ENCODE peak calls at places on chromosomes 4 and X, in ten cellular contexts. W is lower lobe of right lung; X is H9; Z is GM10248; T is uterus; L is transverse colon; C is glutamatergic neuron; P is endothelial cell; H is CD4-positive, alpha-beta T cell; G is esophagus squamous epithelium. J is an unnamed sample.

GRCh38 chrX:41145920-41146608 is 60.8 kb downstream of the USP9X start:
- DNase-seq in W (no peak), X (no peak), Z (no peak), T (no peak), L (no peak), C (no peak), P (no peak), H (no peak), G (no peak), J (no peak)

GRCh38 chrX:13750204-13750603 is 15.7 kb downstream of the OFD1 start:
- DNase-seq in W (no peak), X (no peak), Z (peak), T (no peak), L (no peak), C (no peak), P (no peak), H (no peak), G (no peak), J (no peak)

GRCh38 chrX:123184858-123185251 is 777 bp downstream of the GRIA3 start:
- DNase-seq in W (no peak), X (peak), Z (peak), T (peak), L (no peak), C (peak), P (peak), H (no peak), G (no peak), J (peak)

GRCh38 chrX:151088221-151088620 is 88.2 kb upstream of the GPR50 start:
- DNase-seq in W (no peak), X (no peak), Z (no peak), T (no peak), L (no peak), C (no peak), P (no peak), H (no peak), G (no peak), J (no peak)

GRCh38 chr4:140932646-140933045 is 176.5 kb upstream of the TBC1D9 start:
- DNase-seq in W (no peak), X (no peak), Z (no peak), T (no peak), L (no peak), C (no peak), P (no peak), H (no peak), G (no peak), J (no peak)

GRCh38 chr4:88628746-88629145 is 36.5 kb downstream of the HERC3 start:
- DNase-seq in W (no peak), X (no peak), Z (no peak), T (no peak), L (no peak), C (no peak), P (no peak), H (no peak), G (no peak), J (no peak)

GRCh38 chr4:151694819-151695730 is 65.7 kb downstream of the GATB start:
- DNase-seq in W (no peak), X (no peak), Z (no peak), T (no peak), L (no peak), C (no peak), P (no peak), H (no peak), G (no peak), J (no peak)

GRCh38 chr4:56531823-56532222 is 26.2 kb downstream of the ARL9 start:
- DNase-seq in W (no peak), X (no peak), Z (no peak), T (no peak), L (no peak), C (no peak), P (no peak), H (no peak), G (no peak), J (no peak)

GRCh38 chrX:10296581-10296980 is 139.8 kb downstream of the CLCN4 start:
- DNase-seq in W (no peak), X (no peak), Z (no peak), T (no peak), L (no peak), C (no peak), P (no peak), H (no peak), G (no peak), J (no peak)

DNA sequence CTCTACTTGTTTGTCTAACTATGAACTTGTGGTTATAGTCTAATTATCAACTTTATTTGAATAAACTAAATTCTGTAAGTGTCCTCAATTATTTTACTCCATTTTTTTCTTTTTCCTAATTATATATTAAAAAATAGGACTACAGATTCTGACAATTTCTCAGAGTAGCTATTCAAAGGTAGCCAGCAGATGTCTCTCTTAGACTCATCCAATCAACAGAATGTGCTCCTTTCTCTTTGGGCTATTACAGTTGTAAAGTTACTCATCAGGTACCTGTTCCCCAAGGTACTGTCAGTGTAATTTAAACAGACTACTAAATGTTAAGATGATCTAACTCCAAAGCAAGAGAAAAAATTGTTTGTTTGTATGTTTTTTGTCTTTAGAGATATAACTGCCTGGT is 248.6 kb downstream of the PCDH18 start:
- DNase-seq in W (no peak), X (no peak), Z (no peak), T (no peak), L (no peak), C (no peak), P (no peak), H (no peak), G (no peak), J (no peak)
- TF ChIP-seq CTCF in W (no peak), X (peak), Z (no peak), T (peak), L (no peak), C (no peak), P (no peak), H (no peak), G (peak), J (peak)

GRCh38 chr4:95510145-95510544 is 38.6 kb downstream of the UNC5C start:
- DNase-seq in W (no peak), X (no peak), Z (no peak), T (no peak), L (no peak), C (no peak), P (no peak), H (no peak), G (no peak), J (no peak)
- TF ChIP-seq CTCF in W (peak), X (peak), Z (peak), T (peak), L (no peak), C (peak), P (peak), H (peak), G (peak), J (peak)

GRCh38 chrX:100817340-100817739 is 2.9 kb upstream of the CSTF2 start:
- DNase-seq in W (no peak), X (no peak), Z (no peak), T (no peak), L (no peak), C (no peak), P (no peak), H (no peak), G (no peak), J (no peak)

GRCh38 chrX:100819534-100819836 is 706 bp upstream of the CSTF2 start:
- DNase-seq in W (no peak), X (peak), Z (no peak), T (no peak), L (no peak), C (peak), P (no peak), H (no peak), G (no peak), J (no peak)

DNA sequence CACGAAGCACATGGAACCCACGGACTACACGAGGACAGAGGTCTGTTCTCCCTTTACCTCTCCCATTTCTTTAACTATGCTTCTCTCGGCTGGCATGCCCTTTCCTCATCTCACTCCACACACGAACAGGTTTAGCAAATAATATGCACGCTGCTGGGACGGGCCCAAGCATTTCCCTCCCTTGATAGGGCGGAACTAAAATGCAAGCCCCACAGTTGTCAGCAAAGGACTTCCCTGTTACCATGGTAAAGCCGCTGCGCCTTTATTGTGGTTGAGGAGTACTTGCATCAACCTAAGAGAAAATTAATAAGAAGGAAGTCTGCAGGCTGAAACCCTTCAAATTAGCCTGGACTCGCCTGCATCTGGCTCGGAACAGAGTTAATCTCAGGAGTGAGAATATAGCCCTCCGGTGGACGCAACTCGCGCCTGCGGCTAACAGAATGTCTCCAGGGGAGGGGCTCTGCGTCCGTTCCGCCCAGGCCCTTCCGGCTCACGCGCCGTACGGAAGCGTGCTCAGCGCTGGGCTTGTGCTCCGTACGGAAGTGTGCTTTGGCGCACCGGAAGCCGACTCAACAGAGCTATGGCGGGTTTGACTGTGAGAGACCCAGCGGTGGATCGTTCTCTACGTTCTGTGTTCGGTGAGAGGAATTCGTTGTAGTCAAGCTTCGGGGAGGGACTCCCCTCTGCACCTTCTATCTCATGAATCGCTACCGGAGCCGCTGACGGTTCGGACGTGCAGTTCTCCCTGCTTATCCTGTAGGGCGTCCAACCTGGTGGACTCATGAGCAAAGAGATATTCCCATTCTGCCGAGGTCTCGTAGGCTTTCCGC is at the start of gene CSTF2:
- DNase-seq in W (peak), X (peak), Z (peak), T (peak), L (peak), C (peak), P (peak), H (peak), G (peak), J (peak)
- TF ChIP-seq CTCF in W (no peak), X (no peak), Z (no peak), T (peak), L (peak), C (no peak), P (no peak), H (no peak), G (no peak), J (no peak)

DNA sequence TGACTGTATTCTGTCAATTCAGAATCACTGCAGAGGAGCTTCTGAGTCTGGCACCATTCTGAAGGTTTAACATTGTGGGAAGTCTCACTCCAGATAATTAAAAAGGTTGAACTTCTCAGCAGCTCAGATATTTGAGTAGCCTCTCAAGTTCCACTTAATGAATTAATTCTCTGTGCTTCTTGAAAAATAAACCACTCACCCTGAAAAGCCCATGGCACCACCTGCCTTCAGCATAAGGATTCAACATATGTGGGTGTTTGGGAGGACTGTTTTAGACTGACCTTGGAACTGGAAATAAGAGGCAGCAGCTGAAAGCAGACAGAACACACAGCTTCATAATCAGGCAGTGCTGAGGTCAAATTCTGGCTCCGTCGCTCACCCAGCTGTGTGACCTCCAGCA is 100.6 kb downstream of the KCNIP4 start:
- DNase-seq in W (no peak), X (no peak), Z (no peak), T (no peak), L (no peak), C (peak), P (no peak), H (no peak), G (no peak), J (no peak)
- TF ChIP-seq CTCF in W (no peak), X (no peak), Z (no peak), T (no peak), L (no peak), C (no peak), P (no peak), H (no peak), G (no peak), J (no peak)

DNA sequence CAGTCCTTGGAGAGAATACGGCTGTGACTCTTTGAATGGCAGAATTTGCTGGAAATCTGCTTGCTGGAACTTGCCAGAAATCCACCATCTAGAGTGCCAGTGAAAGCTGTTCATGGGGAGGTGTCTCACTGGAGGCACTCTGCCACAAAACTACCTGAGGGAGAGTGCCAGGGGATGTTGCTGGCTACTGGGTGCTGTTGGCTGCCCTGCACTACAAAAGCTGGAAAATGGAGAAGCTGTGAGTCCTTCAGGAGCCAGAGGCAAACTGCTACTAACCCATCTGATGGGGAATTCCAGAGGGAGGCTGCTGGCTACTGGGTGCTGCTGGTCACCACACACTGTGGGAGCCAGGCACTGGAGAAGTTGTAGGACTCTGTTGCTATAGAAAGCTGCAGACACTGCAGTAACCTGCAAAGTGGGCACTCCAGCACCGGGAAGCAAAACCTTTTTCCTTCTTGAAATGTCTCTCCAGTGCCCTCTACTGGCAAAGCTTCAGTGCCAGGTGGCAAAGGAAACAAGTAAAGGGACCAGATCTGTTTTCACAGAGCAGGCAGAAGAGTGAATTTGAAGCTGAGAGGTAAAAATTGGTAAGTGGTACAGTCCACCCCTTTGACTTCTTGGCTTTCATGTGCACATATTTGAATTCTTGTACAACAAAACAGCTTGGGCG is 47.8 kb upstream of the HSD17B10 start:
- DNase-seq in W (peak), X (peak), Z (peak), T (no peak), L (peak), C (peak), P (peak), H (peak), G (no peak), J (peak)
- TF ChIP-seq CTCF in W (peak), X (peak), Z (peak), T (no peak), L (peak), C (peak), P (peak), H (peak), G (peak), J (peak)

GRCh38 chrX:118772051-118772450 is 44.6 kb downstream of the IL13RA1 start:
- DNase-seq in W (no peak), X (no peak), Z (no peak), T (no peak), L (no peak), C (no peak), P (no peak), H (no peak), G (no peak), J (no peak)
- TF ChIP-seq CTCF in W (no peak), X (no peak), Z (no peak), T (no peak), L (no peak), C (no peak), P (no peak), H (no peak), G (no peak), J (no peak)

GRCh38 chr4:108775921-108776320 is 13.1 kb upstream of the ETNPPL start:
- DNase-seq in W (no peak), X (no peak), Z (no peak), T (no peak), L (no peak), C (no peak), P (no peak), H (no peak), G (no peak), J (no peak)

GRCh38 chr4:108779958-108780357 is 17.1 kb upstream of the ETNPPL start:
- DNase-seq in W (no peak), X (no peak), Z (no peak), T (no peak), L (no peak), C (no peak), P (no peak), H (no peak), G (no peak), J (no peak)

GRCh38 chr4:108772402-108772801 is 9.5 kb upstream of the ETNPPL start:
- DNase-seq in W (no peak), X (no peak), Z (no peak), T (no peak), L (no peak), C (no peak), P (no peak), H (no peak), G (no peak), J (no peak)

DNA sequence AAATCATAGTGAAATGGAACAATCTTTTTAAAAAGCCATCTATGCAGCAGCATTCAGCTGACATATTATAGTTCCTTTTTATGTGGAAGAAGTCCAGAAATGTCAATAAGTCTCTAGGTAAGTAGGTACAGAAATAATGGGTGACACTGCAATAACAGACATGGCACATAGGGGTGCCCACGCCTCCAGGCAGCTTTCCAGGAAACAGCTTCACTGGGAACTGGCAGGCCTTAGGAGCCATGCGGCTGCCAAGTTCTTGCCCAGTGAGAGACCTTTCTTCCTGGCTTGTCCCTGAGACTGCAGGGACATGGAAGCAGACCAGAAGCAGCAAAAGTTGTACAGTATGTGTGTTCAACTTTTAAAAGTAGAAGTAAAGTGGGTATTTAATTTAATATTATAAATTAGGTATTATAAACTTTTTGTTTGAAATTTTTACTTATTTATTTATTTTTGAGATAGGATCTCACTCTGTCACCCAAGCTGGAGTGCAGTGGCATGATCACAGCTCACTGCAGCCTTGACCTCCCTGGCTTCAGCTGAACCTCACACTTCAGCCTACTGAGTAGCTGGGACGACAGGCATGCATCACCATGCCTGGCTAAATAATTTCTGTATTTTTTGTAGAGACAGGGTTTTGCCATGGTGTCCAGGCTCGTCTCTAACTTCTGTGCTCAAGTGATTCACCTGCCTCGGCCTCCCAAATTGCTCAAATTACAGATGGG is 12.1 kb upstream of the ETNPPL start:
- DNase-seq in W (peak), X (no peak), Z (no peak), T (no peak), L (no peak), C (no peak), P (no peak), H (no peak), G (no peak), J (no peak)
- TF ChIP-seq CTCF in W (no peak), X (peak), Z (no peak), T (no peak), L (no peak), C (no peak), P (peak), H (no peak), G (no peak), J (no peak)